ENCODE peak calls at places on chromosomes 4 and X, in four cellular contexts. K is A549, D is ovary, F is upper lobe of right lung. Z is an unnamed sample.

GRCh38 chr4:83219344-83219990 is 65.1 kb downstream of the COQ2 start:
- DNase-seq in F (peak; percentile 67), K (no peak), D (no peak), Z (peak; percentile 17)

GRCh38 chr4:53563824-53564223 is 27.5 kb downstream of the LNX1 start:
- DNase-seq in D (no peak), F (no peak), K (no peak), Z (peak; percentile 78)

GRCh38 chr4:100479971-100480370 is 37.9 kb downstream of the EMCN start:
- DNase-seq in F (no peak), D (no peak), K (no peak), Z (no peak)

GRCh38 chrX:153886915-153887314 is 942 bp upstream of the L1CAM start:
- DNase-seq in D (no peak), K (no peak), F (no peak), Z (no peak)

GRCh38 chr4:83284161-83285021 is at the start of gene COQ2:
- DNase-seq in F (peak; percentile 99), D (peak; percentile 98), K (peak; percentile 92), Z (peak; percentile 96)

GRCh38 chr4:103645991-103646390 is 73.8 kb downstream of the TACR3 start:
- DNase-seq in D (no peak), K (no peak), F (no peak), Z (no peak)

GRCh38 chrX:55709735-55710134 is 7.8 kb upstream of the RRAGB start:
- DNase-seq in K (peak; percentile 29), D (no peak), F (no peak), Z (no peak)

GRCh38 chr4:35520059-35520458 is 724.3 kb downstream of the ARAP2 start:
- DNase-seq in F (no peak), K (peak; percentile 2), D (no peak), Z (no peak)

GRCh38 chr4:101818362-101818761 is 27.8 kb downstream of the BANK1 start:
- DNase-seq in F (no peak), K (no peak), D (no peak), Z (peak; percentile 60)

GRCh38 chr4:101019941-101020401 is 327.4 kb downstream of the PPP3CA start:
- DNase-seq in D (no peak), F (no peak), K (peak; percentile 11), Z (peak; percentile 90)

GRCh38 chr4:81486502-81486901 is 14.8 kb upstream of the RASGEF1B start:
- DNase-seq in K (no peak), F (no peak), D (no peak), Z (no peak)

GRCh38 chr4:2742081-2742822 is 13.9 kb downstream of the TNIP2 start:
- DNase-seq in K (no peak), D (peak; percentile 11), F (peak; percentile 56), Z (no peak)

GRCh38 chrX:49043987-49044281 is 777 bp upstream of the TFE3 start:
- DNase-seq in D (no peak), K (no peak), F (no peak), Z (no peak)

GRCh38 chr4:28444886-28445496 is 1584.3 kb downstream of the STIM2 start:
- DNase-seq in D (no peak), K (no peak), F (no peak), Z (peak; percentile 19)

GRCh38 chrX:93454509-93454908 is 218.9 kb downstream of the NAP1L3 start:
- DNase-seq in K (no peak), F (no peak), D (no peak), Z (no peak)

GRCh38 chrX:139518475-139518874 is 12.1 kb upstream of the F9 start:
- DNase-seq in K (no peak), D (no peak), F (no peak), Z (no peak)

GRCh38 chrX:28487818-28488217 is 99.4 kb upstream of the IL1RAPL1 start:
- DNase-seq in D (no peak), K (no peak), F (no peak), Z (no peak)

GRCh38 chr4:169179609-169180526 is 90.9 kb downstream of the SH3RF1 start:
- DNase-seq in D (no peak), K (no peak), F (no peak), Z (peak; percentile 44)

GRCh38 chr4:105113800-105114199 is 32.9 kb upstream of the TET2 start:
- DNase-seq in F (no peak), D (no peak), K (no peak), Z (no peak)

GRCh38 chrX:95346854-95347253 is 1337.8 kb upstream of the DIAPH2 start:
- DNase-seq in D (no peak), K (peak; percentile 2), F (no peak), Z (peak; percentile 5)

GRCh38 chr4:152894673-152895072 is 41.5 kb upstream of the FHDC1 start:
- DNase-seq in K (no peak), F (no peak), D (no peak), Z (no peak)

GRCh38 chrX:140318306-140318705 is 186.6 kb downstream of the SOX3 start:
- DNase-seq in F (no peak), D (no peak), K (no peak), Z (no peak)

GRCh38 chrX:120453985-120454384 is 15.1 kb downstream of the LAMP2 start:
- DNase-seq in F (no peak), K (no peak), D (no peak), Z (peak; percentile 29)

GRCh38 chr4:79213040-79213439 is 112.8 kb downstream of the NAA11 start:
- DNase-seq in F (no peak), D (no peak), K (no peak), Z (no peak)

GRCh38 chr4:72631296-72631695 is 62.3 kb upstream of the ADAMTS3 start:
- DNase-seq in F (no peak), K (no peak), D (peak; percentile 53), Z (peak; percentile 34)

GRCh38 chr4:70442474-70442873 is 29.5 kb upstream of the MUC7 start:
- DNase-seq in K (no peak), F (no peak), D (no peak), Z (no peak)

GRCh38 chr4:34733185-34733916 is 1511.0 kb downstream of the ARAP2 start:
- DNase-seq in F (no peak), D (no peak), K (peak; percentile 81), Z (no peak)

GRCh38 chr4:8115916-8116315 is 42.7 kb downstream of the ABLIM2 start:
- DNase-seq in F (no peak), D (no peak), K (no peak), Z (no peak)

GRCh38 chr4:68361146-68361589 is 11.3 kb upstream of the YTHDC1 start:
- DNase-seq in K (peak; percentile 54), F (no peak), D (no peak), Z (peak; percentile 95)

GRCh38 chr4:89048906-89049601 is 7.9 kb downstream of the FAM13A start:
- DNase-seq in F (no peak), D (no peak), K (no peak), Z (peak; percentile 13)

GRCh38 chr4:92100980-92101379 is 202.8 kb upstream of the GRID2 start:
- DNase-seq in D (no peak), F (no peak), K (no peak), Z (no peak)

GRCh38 chr4:74930166-74930565 is 2.8 kb upstream of the PARM1 start:
- DNase-seq in F (no peak), D (no peak), K (no peak), Z (no peak)

GRCh38 chr4:37431417-37431743 is 186.8 kb downstream of the NWD2 start:
- DNase-seq in K (peak; percentile 14), F (no peak), D (no peak), Z (no peak)

GRCh38 chr4:37429906-37430305 is 185.4 kb downstream of the NWD2 start:
- DNase-seq in K (no peak), D (no peak), F (no peak), Z (no peak)

GRCh38 chr4:37438880-37439279 is 194.3 kb downstream of the NWD2 start:
- DNase-seq in D (no peak), K (no peak), F (no peak), Z (no peak)

GRCh38 chr4:37430718-37431416 is 186.3 kb downstream of the NWD2 start:
- DNase-seq in F (no peak), K (no peak), D (no peak), Z (no peak)

GRCh38 chr4:37434469-37434868 is 189.9 kb downstream of the NWD2 start:
- DNase-seq in K (peak; percentile 6), D (no peak), F (no peak), Z (peak; percentile 5)
- TF ChIP-seq CTCF in K (peak; percentile 17), D (no peak), F (no peak), Z (no peak)

DNA sequence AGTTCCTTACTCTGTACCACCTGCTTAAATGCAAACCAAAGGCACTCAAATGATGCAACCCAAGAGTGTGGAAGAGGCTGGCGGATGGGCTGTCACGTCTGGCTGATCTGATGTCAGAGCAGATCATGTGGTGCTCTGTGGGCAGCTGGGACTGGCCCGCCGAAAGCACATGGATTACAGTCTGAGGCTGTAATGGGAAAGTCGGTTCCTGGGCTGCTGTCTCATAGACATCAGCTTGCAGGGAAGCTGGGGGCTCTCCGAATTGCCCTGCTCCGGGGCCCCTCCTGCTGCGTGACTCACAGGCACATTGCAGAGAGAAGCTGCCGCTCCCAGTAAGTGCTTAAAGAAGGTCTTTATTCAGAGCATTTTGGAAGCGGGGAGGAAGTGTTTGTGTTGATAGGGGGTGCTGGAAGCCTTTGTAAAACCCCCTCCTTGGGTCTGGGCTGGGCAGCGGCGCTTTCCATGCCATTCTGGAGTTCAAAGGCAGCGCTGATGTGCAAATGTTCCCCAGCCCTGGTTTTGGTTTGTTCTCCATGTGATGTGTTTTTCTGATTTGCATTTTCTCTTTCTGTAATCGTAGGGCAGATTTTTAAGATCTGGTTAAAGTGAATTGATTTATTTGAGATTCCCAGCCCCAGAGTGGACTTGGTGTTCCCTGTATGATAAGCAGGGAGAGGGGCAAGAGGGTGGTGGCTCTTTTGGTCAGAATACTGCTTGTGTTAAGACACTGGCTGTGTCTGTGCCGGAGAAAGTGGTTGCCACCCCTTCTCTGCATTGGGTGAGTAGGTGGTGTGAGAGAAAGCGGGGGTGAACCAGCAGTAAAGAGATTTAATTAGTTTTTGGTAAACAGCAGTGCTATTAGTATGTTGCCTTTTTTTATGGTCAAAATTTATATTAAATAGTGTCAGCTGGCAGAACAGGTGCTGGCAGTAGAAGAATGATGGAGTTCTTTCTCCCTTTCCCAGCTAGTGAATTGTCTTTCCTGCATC is 181.3 kb downstream of the LARP7 start:
- DNase-seq in D (peak; percentile 62), F (peak; percentile 73), K (peak; percentile 74), Z (peak; percentile 82)
- H3K4me3 ChIP-seq in D (peak overlapping the region; percentile 49), F (peak overlapping the region; percentile 50), K (peak overlapping the region; percentile 50), Z (peak overlapping the region; percentile 55)

DNA sequence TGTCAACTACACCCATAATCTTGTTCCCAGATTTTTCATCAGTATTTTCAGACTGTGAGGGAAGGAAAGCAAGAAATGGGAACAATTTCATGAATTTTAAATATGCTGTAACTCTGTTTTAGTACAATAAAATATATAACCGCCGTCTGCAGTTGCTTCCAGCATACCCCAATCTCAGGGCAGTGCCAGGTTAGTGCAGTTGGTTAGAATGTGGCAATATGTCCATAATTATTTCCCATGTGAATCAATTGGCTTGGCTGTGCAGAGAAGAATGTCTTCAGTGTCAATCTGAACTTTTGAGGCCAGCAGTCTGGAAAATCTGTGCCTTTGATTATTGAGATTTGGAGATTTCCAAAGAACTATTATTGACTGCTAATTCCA is 5.0 kb upstream of the MMAA start:
- DNase-seq in D (no peak), K (no peak), F (no peak), Z (no peak)
- TF ChIP-seq CTCF in D (no peak), K (no peak), F (no peak), Z (no peak)

GRCh38 chr4:19936471-19936870 is 315.2 kb upstream of the SLIT2 start:
- DNase-seq in F (no peak), K (no peak), D (no peak), Z (peak; percentile 86)

GRCh38 chr4:19944251-19944650 is 307.5 kb upstream of the SLIT2 start:
- DNase-seq in D (no peak), F (no peak), K (no peak), Z (no peak)

GRCh38 chr4:19941434-19941833 is 310.3 kb upstream of the SLIT2 start:
- DNase-seq in F (no peak), D (no peak), K (no peak), Z (no peak)

GRCh38 chr4:19944806-19945205 is 306.9 kb upstream of the SLIT2 start:
- DNase-seq in K (no peak), F (no peak), D (no peak), Z (no peak)

GRCh38 chr4:19940861-19941260 is 310.8 kb upstream of the SLIT2 start:
- DNase-seq in D (no peak), F (no peak), K (no peak), Z (no peak)
- H3K4me3 ChIP-seq in D (no peak overlapping the region), F (no peak overlapping the region), K (no peak overlapping the region), Z (no peak overlapping the region)

Z was measured in fibroblast of villous mesenchyme.